ENCODE peak calls at places on chromosomes 3 and 15, in nine cellular contexts. One of them, this sample, is unnamed.

GRCh38 chr15:31374489-31374888 is 47.9 kb downstream of the KLF13 start:
- DNase-seq in right lobe of liver: no peak
- DNase-seq in IMR-90: no peak
- DNase-seq in tibial artery: no peak
- DNase-seq in CD4-positive, alpha-beta T cell: no peak
- DNase-seq in kidney: no peak
- DNase-seq in hepatocyte: no peak
- DNase-seq in cardiac muscle cell: no peak
- DNase-seq in thoracic aorta: no peak
- DNase-seq in this sample: no peak

GRCh38 chr3:159458982-159459381 is 529.7 kb upstream of the IL12A start:
- DNase-seq in IMR-90: no peak
- DNase-seq in kidney: no peak
- DNase-seq in right lobe of liver: no peak
- DNase-seq in tibial artery: no peak
- DNase-seq in CD4-positive, alpha-beta T cell: no peak
- DNase-seq in cardiac muscle cell: no peak
- DNase-seq in thoracic aorta: no peak
- DNase-seq in hepatocyte: no peak
- DNase-seq in this sample: no peak

GRCh38 chr3:127646501-127647046 is 17.6 kb downstream of the PODXL2 start:
- DNase-seq in right lobe of liver: peak; percentile 64
- DNase-seq in thoracic aorta: no peak
- DNase-seq in kidney: no peak
- DNase-seq in cardiac muscle cell: no peak
- DNase-seq in tibial artery: no peak
- DNase-seq in IMR-90: no peak
- DNase-seq in CD4-positive, alpha-beta T cell: no peak
- DNase-seq in hepatocyte: no peak
- DNase-seq in this sample: no peak

GRCh38 chr3:49158792-49159191 is 7.3 kb downstream of the CCDC71 start:
- DNase-seq in hepatocyte: no peak
- DNase-seq in right lobe of liver: no peak
- DNase-seq in CD4-positive, alpha-beta T cell: no peak
- DNase-seq in kidney: no peak
- DNase-seq in tibial artery: no peak
- DNase-seq in IMR-90: no peak
- DNase-seq in thoracic aorta: no peak
- DNase-seq in cardiac muscle cell: no peak
- DNase-seq in this sample: no peak

GRCh38 chr3:149243540-149243939 is 21.9 kb upstream of the CP start:
- DNase-seq in hepatocyte: no peak
- DNase-seq in CD4-positive, alpha-beta T cell: no peak
- DNase-seq in IMR-90: no peak
- DNase-seq in kidney: no peak
- DNase-seq in right lobe of liver: no peak
- DNase-seq in tibial artery: no peak
- DNase-seq in thoracic aorta: no peak
- DNase-seq in cardiac muscle cell: no peak
- DNase-seq in this sample: no peak

GRCh38 chr15:63538876-63539275 is 34.5 kb downstream of the USP3 start:
- DNase-seq in cardiac muscle cell: no peak
- DNase-seq in tibial artery: no peak
- DNase-seq in CD4-positive, alpha-beta T cell: no peak
- DNase-seq in kidney: no peak
- DNase-seq in hepatocyte: no peak
- DNase-seq in IMR-90: no peak
- DNase-seq in right lobe of liver: no peak
- DNase-seq in thoracic aorta: no peak
- DNase-seq in this sample: no peak

GRCh38 chr3:197289726-197290125 is 8.7 kb downstream of the DLG1 start:
- DNase-seq in IMR-90: peak; percentile 29
- DNase-seq in CD4-positive, alpha-beta T cell: no peak
- DNase-seq in cardiac muscle cell: no peak
- DNase-seq in right lobe of liver: no peak
- DNase-seq in kidney: no peak
- DNase-seq in hepatocyte: no peak
- DNase-seq in tibial artery: no peak
- DNase-seq in thoracic aorta: no peak
- DNase-seq in this sample: no peak

GRCh38 chr3:78839710-78840109 is 928.1 kb downstream of the ROBO1 start:
- DNase-seq in right lobe of liver: no peak
- DNase-seq in thoracic aorta: no peak
- DNase-seq in tibial artery: no peak
- DNase-seq in hepatocyte: no peak
- DNase-seq in kidney: no peak
- DNase-seq in cardiac muscle cell: no peak
- DNase-seq in CD4-positive, alpha-beta T cell: no peak
- DNase-seq in IMR-90: peak; percentile 57
- DNase-seq in this sample: no peak

GRCh38 chr15:29849218-29849617 is 26.9 kb upstream of the TJP1 start:
- DNase-seq in IMR-90: peak; percentile 62
- DNase-seq in thoracic aorta: no peak
- DNase-seq in kidney: no peak
- DNase-seq in tibial artery: no peak
- DNase-seq in cardiac muscle cell: no peak
- DNase-seq in CD4-positive, alpha-beta T cell: no peak
- DNase-seq in right lobe of liver: no peak
- DNase-seq in hepatocyte: no peak
- DNase-seq in this sample: no peak

GRCh38 chr15:66149871-66150270 is 103.7 kb downstream of the MEGF11 start:
- DNase-seq in tibial artery: no peak
- DNase-seq in kidney: no peak
- DNase-seq in thoracic aorta: no peak
- DNase-seq in cardiac muscle cell: no peak
- DNase-seq in CD4-positive, alpha-beta T cell: no peak
- DNase-seq in IMR-90: no peak
- DNase-seq in right lobe of liver: no peak
- DNase-seq in hepatocyte: no peak
- DNase-seq in this sample: no peak

GRCh38 chr3:171374260-171374659 is 85.9 kb downstream of the TNIK start:
- DNase-seq in IMR-90: peak; percentile 46
- DNase-seq in hepatocyte: no peak
- DNase-seq in thoracic aorta: no peak
- DNase-seq in kidney: no peak
- DNase-seq in tibial artery: no peak
- DNase-seq in CD4-positive, alpha-beta T cell: no peak
- DNase-seq in cardiac muscle cell: peak; percentile 54
- DNase-seq in right lobe of liver: no peak
- DNase-seq in this sample: no peak

GRCh38 chr3:10357592-10358308 is 36.8 kb upstream of the SEC13 start:
- DNase-seq in right lobe of liver: no peak
- DNase-seq in kidney: no peak
- DNase-seq in hepatocyte: peak; percentile 49
- DNase-seq in cardiac muscle cell: peak; percentile 94
- DNase-seq in IMR-90: peak; percentile 95
- DNase-seq in CD4-positive, alpha-beta T cell: no peak
- DNase-seq in thoracic aorta: no peak
- DNase-seq in tibial artery: peak; percentile 47
- DNase-seq in this sample: no peak

GRCh38 chr15:32683906-32684584 is 33.8 kb upstream of the GREM1 start:
- DNase-seq in kidney: no peak
- DNase-seq in tibial artery: peak; percentile 50
- DNase-seq in cardiac muscle cell: peak; percentile 96
- DNase-seq in CD4-positive, alpha-beta T cell: no peak
- DNase-seq in thoracic aorta: no peak
- DNase-seq in IMR-90: peak; percentile 95
- DNase-seq in right lobe of liver: no peak
- DNase-seq in hepatocyte: no peak
- DNase-seq in this sample: no peak

GRCh38 chr15:59274126-59274970 is 67.7 kb downstream of the LDHAL6B start:
- DNase-seq in right lobe of liver: no peak
- DNase-seq in tibial artery: no peak
- DNase-seq in thoracic aorta: no peak
- DNase-seq in CD4-positive, alpha-beta T cell: no peak
- DNase-seq in IMR-90: peak; percentile 61
- DNase-seq in hepatocyte: no peak
- DNase-seq in cardiac muscle cell: peak; percentile 70
- DNase-seq in kidney: no peak
- DNase-seq in this sample: no peak

GRCh38 chr3:188106898-188107684 is 46.9 kb upstream of the LPP start:
- DNase-seq in hepatocyte: no peak
- DNase-seq in cardiac muscle cell: no peak
- DNase-seq in kidney: no peak
- DNase-seq in right lobe of liver: no peak
- DNase-seq in tibial artery: no peak
- DNase-seq in thoracic aorta: no peak
- DNase-seq in CD4-positive, alpha-beta T cell: no peak
- DNase-seq in IMR-90: no peak
- DNase-seq in this sample: no peak

GRCh38 chr3:155158361-155159037 is 78.4 kb downstream of the MME start:
- DNase-seq in tibial artery: no peak
- DNase-seq in CD4-positive, alpha-beta T cell: no peak
- DNase-seq in thoracic aorta: no peak
- DNase-seq in right lobe of liver: no peak
- DNase-seq in cardiac muscle cell: no peak
- DNase-seq in IMR-90: peak; percentile 7
- DNase-seq in kidney: no peak
- DNase-seq in hepatocyte: no peak
- DNase-seq in this sample: no peak

GRCh38 chr3:142863010-142863787 is 25.7 kb downstream of the PCOLCE2 start:
- DNase-seq in thoracic aorta: no peak
- DNase-seq in CD4-positive, alpha-beta T cell: no peak
- DNase-seq in cardiac muscle cell: no peak
- DNase-seq in IMR-90: no peak
- DNase-seq in kidney: no peak
- DNase-seq in right lobe of liver: no peak
- DNase-seq in hepatocyte: no peak
- DNase-seq in tibial artery: peak; percentile 47
- DNase-seq in this sample: no peak

GRCh38 chr3:10459954-10460754 is 45.2 kb downstream of the ATP2B2 start:
- DNase-seq in IMR-90: peak; percentile 84
- DNase-seq in right lobe of liver: peak; percentile 54
- DNase-seq in cardiac muscle cell: peak; percentile 86
- DNase-seq in hepatocyte: peak; percentile 88
- DNase-seq in CD4-positive, alpha-beta T cell: peak; percentile 41
- DNase-seq in tibial artery: no peak
- DNase-seq in kidney: no peak
- DNase-seq in thoracic aorta: no peak
- DNase-seq in this sample: no peak

DNA sequence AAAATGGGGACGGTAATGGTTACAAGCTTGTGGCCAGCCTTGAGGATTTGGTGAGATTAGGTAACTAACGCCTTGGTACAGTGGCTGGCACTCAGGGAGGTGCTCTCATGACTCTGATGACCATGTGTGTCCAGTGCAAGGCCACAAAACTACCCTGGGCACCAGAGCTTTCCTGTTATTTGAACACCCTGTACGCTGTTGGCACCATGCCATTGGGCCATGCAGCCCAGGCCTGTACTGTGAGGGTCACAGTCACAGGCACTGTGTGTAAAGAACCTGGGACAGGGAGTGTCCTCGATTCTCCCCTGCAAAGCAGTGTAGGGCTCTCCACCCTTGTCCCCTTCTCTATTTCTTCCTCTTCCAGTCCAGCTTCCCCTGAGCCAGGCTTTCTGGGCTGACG is 6.3 kb downstream of the TMEM43 start:
- DNase-seq in thoracic aorta: no peak
- DNase-seq in CD4-positive, alpha-beta T cell: no peak
- DNase-seq in cardiac muscle cell: no peak
- DNase-seq in IMR-90: no peak
- DNase-seq in tibial artery: no peak
- DNase-seq in kidney: no peak
- DNase-seq in right lobe of liver: no peak
- DNase-seq in hepatocyte: no peak
- DNase-seq in this sample: no peak
- H3K27ac ChIP-seq in thoracic aorta: peak overlapping the region; percentile 25
- H3K27ac ChIP-seq in CD4-positive, alpha-beta T cell: no peak overlapping the region
- H3K27ac ChIP-seq in cardiac muscle cell: no peak overlapping the region
- H3K27ac ChIP-seq in IMR-90: no peak overlapping the region
- H3K27ac ChIP-seq in tibial artery: no peak overlapping the region
- H3K27ac ChIP-seq in kidney: no peak overlapping the region
- H3K27ac ChIP-seq in right lobe of liver: no peak overlapping the region
- H3K27ac ChIP-seq in hepatocyte: no peak overlapping the region
- H3K27ac ChIP-seq in this sample: no peak overlapping the region

GRCh38 chr3:54067060-54067459 is 55.3 kb upstream of the CACNA2D3 start:
- DNase-seq in thoracic aorta: no peak
- DNase-seq in hepatocyte: no peak
- DNase-seq in tibial artery: no peak
- DNase-seq in right lobe of liver: no peak
- DNase-seq in kidney: no peak
- DNase-seq in cardiac muscle cell: no peak
- DNase-seq in CD4-positive, alpha-beta T cell: no peak
- DNase-seq in IMR-90: no peak
- DNase-seq in this sample: no peak
- H3K27ac ChIP-seq in thoracic aorta: no peak overlapping the region
- H3K27ac ChIP-seq in hepatocyte: no peak overlapping the region
- H3K27ac ChIP-seq in tibial artery: no peak overlapping the region
- H3K27ac ChIP-seq in right lobe of liver: no peak overlapping the region
- H3K27ac ChIP-seq in kidney: peak overlapping the region; percentile 40
- H3K27ac ChIP-seq in cardiac muscle cell: no peak overlapping the region
- H3K27ac ChIP-seq in CD4-positive, alpha-beta T cell: no peak overlapping the region
- H3K27ac ChIP-seq in IMR-90: no peak overlapping the region
- H3K27ac ChIP-seq in this sample: no peak overlapping the region

DNA sequence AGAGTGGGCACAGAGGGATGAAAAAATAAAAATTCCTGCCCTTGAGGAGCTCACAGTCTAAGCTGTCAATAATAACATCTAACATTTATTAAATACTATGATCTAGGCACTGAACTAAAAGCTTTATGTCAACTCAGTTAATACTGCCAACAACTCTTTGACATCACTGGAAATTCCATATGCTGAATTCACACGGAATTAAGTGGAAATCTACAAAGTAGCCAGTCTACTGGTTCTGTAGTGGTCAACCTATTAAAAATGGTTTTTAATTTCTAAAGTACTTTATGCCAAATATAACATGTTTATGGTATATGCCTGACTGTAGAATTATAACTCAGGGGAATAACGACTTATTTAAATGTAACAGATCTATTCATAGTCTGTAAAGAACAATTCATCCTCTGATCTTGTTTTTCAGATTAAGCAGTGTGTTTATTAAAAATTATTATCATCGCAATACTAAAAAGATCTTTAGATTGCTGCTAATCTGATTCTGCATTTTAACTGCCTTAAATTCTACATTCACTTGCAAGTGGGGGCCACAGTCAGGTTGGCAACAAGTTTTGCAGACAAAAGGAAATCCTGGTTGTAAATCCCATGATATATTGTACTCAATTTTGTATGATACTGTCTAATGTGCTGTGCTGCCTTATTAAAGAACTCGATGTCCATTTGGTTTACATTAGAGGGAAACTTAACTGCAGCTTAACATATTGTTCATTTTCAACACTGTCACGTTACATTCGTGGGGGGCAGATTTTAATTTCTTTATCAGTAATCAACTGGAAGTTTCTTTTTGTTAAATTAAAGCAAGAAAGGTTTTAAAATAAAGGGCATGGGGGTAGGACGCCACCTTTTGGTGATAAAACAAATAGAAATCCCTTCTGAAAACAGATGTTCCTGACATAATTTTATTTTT is 2.6 kb upstream of the FOXP1 start:
- DNase-seq in kidney: no peak
- DNase-seq in IMR-90: peak; percentile 66
- DNase-seq in hepatocyte: peak; percentile 39
- DNase-seq in thoracic aorta: no peak
- DNase-seq in CD4-positive, alpha-beta T cell: no peak
- DNase-seq in cardiac muscle cell: peak; percentile 71
- DNase-seq in right lobe of liver: no peak
- DNase-seq in tibial artery: no peak
- DNase-seq in this sample: no peak
- H3K27ac ChIP-seq in kidney: peak overlapping the region; percentile 11
- H3K27ac ChIP-seq in IMR-90: peak overlapping the region; percentile 16
- H3K27ac ChIP-seq in hepatocyte: peak overlapping the region; percentile 97
- H3K27ac ChIP-seq in thoracic aorta: peak overlapping the region; percentile 97
- H3K27ac ChIP-seq in CD4-positive, alpha-beta T cell: no peak overlapping the region
- H3K27ac ChIP-seq in cardiac muscle cell: no peak overlapping the region
- H3K27ac ChIP-seq in right lobe of liver: no peak overlapping the region
- H3K27ac ChIP-seq in tibial artery: peak overlapping the region; percentile 93
- H3K27ac ChIP-seq in this sample: no peak overlapping the region

GRCh38 chr15:92903588-92903955 is 3.4 kb downstream of the CHD2 start:
- DNase-seq in CD4-positive, alpha-beta T cell: no peak
- DNase-seq in kidney: no peak
- DNase-seq in hepatocyte: no peak
- DNase-seq in cardiac muscle cell: no peak
- DNase-seq in tibial artery: no peak
- DNase-seq in thoracic aorta: no peak
- DNase-seq in IMR-90: no peak
- DNase-seq in right lobe of liver: no peak
- DNase-seq in this sample: no peak
- H3K27ac ChIP-seq in CD4-positive, alpha-beta T cell: peak overlapping the region; percentile 97
- H3K27ac ChIP-seq in kidney: peak overlapping the region; percentile 98
- H3K27ac ChIP-seq in hepatocyte: peak overlapping the region; percentile 99
- H3K27ac ChIP-seq in cardiac muscle cell: peak overlapping the region; percentile 98
- H3K27ac ChIP-seq in tibial artery: peak overlapping the region; percentile 92
- H3K27ac ChIP-seq in thoracic aorta: peak overlapping the region; percentile 91
- H3K27ac ChIP-seq in IMR-90: peak overlapping the region; percentile 98
- H3K27ac ChIP-seq in right lobe of liver: peak overlapping the region; percentile 99
- H3K27ac ChIP-seq in this sample: peak overlapping the region; percentile 99